ENCODE peak calls at places on chromosomes 16 and 17, in nine cellular contexts. R, U, C, J, M, Q, A, G and V are unnamed samples.
A peak's percentile ranks its signal among the peaks of the same experiment; 100 is the strongest.

GRCh38 chr17:35241520-35241919 is 1.4 kb upstream of the SLFN5 start:
- DNase-seq in R (no peak), U (no peak), C (no peak), J (no peak), M (no peak), Q (peak; percentile 13), A (peak; percentile 54), G (no peak), V (no peak)

GRCh38 chr16:50246299-50247122 is 19.8 kb upstream of the ADCY7 start:
- DNase-seq in R (peak; percentile 59), U (no peak), C (no peak), J (no peak), M (no peak), Q (no peak), A (no peak), G (no peak), V (no peak)

GRCh38 chr17:60905709-60906108 is 228.1 kb downstream of the BCAS3 start:
- DNase-seq in R (no peak), U (no peak), C (no peak), J (no peak), M (no peak), Q (no peak), A (no peak), G (no peak), V (no peak)

GRCh38 chr17:77291591-77292386 is 151.0 kb downstream of the SEC14L1 start:
- DNase-seq in R (no peak), U (no peak), C (no peak), J (no peak), M (no peak), Q (no peak), A (no peak), G (no peak), V (no peak)

GRCh38 chr17:20059728-20060188 is 50.6 kb downstream of the SPECC1 start:
- DNase-seq in R (no peak), U (no peak), C (peak; percentile 94), J (peak; percentile 22), M (no peak), Q (no peak), A (no peak), G (no peak), V (peak; percentile 44)

GRCh38 chr16:27245276-27246231 is 23.0 kb downstream of the NSMCE1 start:
- DNase-seq in R (no peak), U (no peak), C (no peak), J (peak; percentile 89), M (peak; percentile 74), Q (no peak), A (no peak), G (no peak), V (no peak)

GRCh38 chr17:7260601-7261376 is 1.5 kb downstream of the CLDN7 start:
- DNase-seq in R (peak; percentile 17), U (no peak), C (peak; percentile 55), J (no peak), M (no peak), Q (no peak), A (no peak), G (peak; percentile 76), V (no peak)

GRCh38 chr17:48613862-48614694 is 1.0 kb downstream of the HOXB8 start:
- DNase-seq in R (no peak), U (no peak), C (no peak), J (no peak), M (no peak), Q (no peak), A (peak; percentile 61), G (no peak), V (no peak)

GRCh38 chr17:29589524-29590260 is at the start of gene GIT1:
- DNase-seq in R (peak; percentile 72), U (peak; percentile 63), C (peak; percentile 73), J (peak; percentile 89), M (peak; percentile 81), Q (peak; percentile 79), A (peak; percentile 92), G (peak; percentile 87), V (no peak)

GRCh38 chr16:88743693-88744519 is 37.6 kb downstream of the CTU2 start:
- DNase-seq in R (peak; percentile 24), U (peak; percentile 67), C (peak; percentile 37), J (peak; percentile 76), M (peak; percentile 78), Q (peak; percentile 64), A (peak; percentile 81), G (peak; percentile 78), V (no peak)

GRCh38 chr17:81419333-81419885 is 24.2 kb downstream of the BAHCC1 start:
- DNase-seq in R (peak; percentile 95), U (no peak), C (peak; percentile 61), J (peak; percentile 99), M (peak; percentile 90), Q (no peak), A (no peak), G (peak; percentile 75), V (no peak)

GRCh38 chr17:78174332-78174869 is 6.0 kb downstream of the SYNGR2 start:
- DNase-seq in R (no peak), U (no peak), C (no peak), J (no peak), M (peak; percentile 73), Q (no peak), A (no peak), G (peak; percentile 91), V (no peak)

GRCh38 chr16:424033-424622 is 1.3 kb upstream of the RAB11FIP3 start:
- DNase-seq in R (no peak), U (no peak), C (no peak), J (peak; percentile 99), M (peak; percentile 92), Q (no peak), A (no peak), G (peak; percentile 48), V (peak; percentile 74)

GRCh38 chr16:83838151-83838550 is 30.4 kb downstream of the HSBP1 start:
- DNase-seq in R (peak; percentile 3), U (no peak), C (no peak), J (no peak), M (no peak), Q (no peak), A (no peak), G (no peak), V (no peak)

GRCh38 chr16:11794991-11795886 is 1.8 kb downstream of the ZC3H7A start:
- DNase-seq in R (no peak), U (no peak), C (no peak), J (peak; percentile 55), M (no peak), Q (no peak), A (no peak), G (no peak), V (no peak)

GRCh38 chr17:61456688-61457225 is 4.5 kb downstream of the TBX4 start:
- DNase-seq in R (no peak), U (no peak), C (no peak), J (no peak), M (no peak), Q (no peak), A (peak; percentile 36), G (no peak), V (no peak)

GRCh38 chr17:78650093-78650715 is 73.0 kb upstream of the DNAH17 start:
- DNase-seq in R (no peak), U (no peak), C (no peak), J (no peak), M (no peak), Q (no peak), A (no peak), G (no peak), V (no peak)

GRCh38 chr17:33964344-33964979 is 290.6 kb upstream of the CCL2 start:
- DNase-seq in R (no peak), U (no peak), C (no peak), J (no peak), M (no peak), Q (no peak), A (peak; percentile 32), G (peak; percentile 45), V (no peak)

GRCh38 chr16:87700406-87701065 is 65.2 kb downstream of the KLHDC4 start:
- DNase-seq in R (no peak), U (no peak), C (no peak), J (no peak), M (no peak), Q (no peak), A (no peak), G (no peak), V (no peak)